ENCODE peak calls at places on chromosomes 6 and 20, in seven cellular contexts. S is IMR-90, N is fibroblast of lung, D is neuronal stem cell, T is astrocyte, F is mesendoderm, C is neural progenitor cell. O is an unnamed sample.
A peak's percentile ranks its signal among the peaks of the same experiment; 100 is the strongest.

GRCh38 chr20:329851-330232 is 4.5 kb downstream of the SOX12 start:
- DNase-seq in S (no peak), N (no peak), D (no peak), T (no peak), F (no peak), C (no peak), O (no peak)

GRCh38 chr6:117840541-117840983 is 66.5 kb upstream of the SLC35F1 start:
- DNase-seq in S (peak; percentile 36), N (peak; percentile 45), D (peak; percentile 47), T (peak; percentile 72), F (peak; percentile 70), C (peak; percentile 70), O (no peak)

GRCh38 chr6:43770417-43771209 is 602 bp downstream of the VEGFA start:
- DNase-seq in S (peak; percentile 69), N (peak; percentile 69), D (peak; percentile 51), T (peak; percentile 35), F (peak; percentile 75), C (peak; percentile 79), O (peak; percentile 92)

GRCh38 chr20:2295886-2296544 is at the start of gene TGM3:
- DNase-seq in S (no peak), N (no peak), D (no peak), T (no peak), F (no peak), C (no peak), O (no peak)

GRCh38 chr6:56297022-56297995 is 49.9 kb upstream of the COL21A1 start:
- DNase-seq in S (no peak), N (peak; percentile 38), D (no peak), T (no peak), F (no peak), C (no peak), O (no peak)

GRCh38 chr20:63095718-63096654 is 89.2 kb upstream of the BHLHE23 start:
- DNase-seq in S (no peak), N (no peak), D (no peak), T (no peak), F (no peak), C (no peak), O (peak; percentile 46)

GRCh38 chr20:43911066-43911465 is 3.6 kb upstream of the TOX2 start:
- DNase-seq in S (peak; percentile 82), N (peak; percentile 80), D (no peak), T (peak; percentile 74), F (peak; percentile 48), C (no peak), O (no peak)

GRCh38 chr20:7926323-7926722 is 13.9 kb downstream of the HAO1 start:
- DNase-seq in S (no peak), N (no peak), D (no peak), T (no peak), F (no peak), C (no peak), O (no peak)

GRCh38 chr6:109456710-109457595 is 1.4 kb upstream of the MICAL1 start:
- DNase-seq in S (peak; percentile 31), N (peak; percentile 86), D (no peak), T (peak; percentile 49), F (no peak), C (no peak), O (no peak)

GRCh38 chr20:237479-237878 is 10.4 kb downstream of the DEFB129 start:
- DNase-seq in S (peak; percentile 5), N (no peak), D (no peak), T (no peak), F (no peak), C (no peak), O (no peak)

GRCh38 chr6:151044465-151045441 is 179.3 kb downstream of the MTHFD1L start:
- DNase-seq in S (peak; percentile 93), N (peak; percentile 93), D (no peak), T (peak; percentile 91), F (peak; percentile 72), C (peak; percentile 52), O (peak; percentile 94)

GRCh38 chr20:57922701-57923100 is 212.9 kb upstream of the PMEPA1 start:
- DNase-seq in S (no peak), N (no peak), D (no peak), T (no peak), F (no peak), C (no peak), O (no peak)

GRCh38 chr20:44357020-44357419 is 1.5 kb downstream of the HNF4A start:
- DNase-seq in S (no peak), N (no peak), D (no peak), T (no peak), F (peak; percentile 70), C (no peak), O (no peak)

GRCh38 chr6:10316327-10316726 is 98.5 kb downstream of the TFAP2A start:
- DNase-seq in S (peak; percentile 72), N (peak; percentile 22), D (no peak), T (peak; percentile 95), F (no peak), C (no peak), O (no peak)

GRCh38 chr20:48723308-48724264 is 104.2 kb downstream of the PREX1 start:
- DNase-seq in S (no peak), N (peak; percentile 80), D (no peak), T (no peak), F (no peak), C (no peak), O (peak; percentile 91)

GRCh38 chr20:45028424-45029136 is 62.3 kb downstream of the STK4 start:
- DNase-seq in S (no peak), N (no peak), D (no peak), T (no peak), F (no peak), C (no peak), O (no peak)

GRCh38 chr6:3247255-3248146 is 11.2 kb upstream of the PSMG4 start:
- DNase-seq in S (peak; percentile 97), N (peak; percentile 80), D (no peak), T (peak; percentile 97), F (peak; percentile 58), C (peak; percentile 50), O (peak; percentile 90)

GRCh38 chr6:17278289-17279061 is 2.7 kb upstream of the RBM24 start:
- DNase-seq in S (peak; percentile 64), N (peak; percentile 47), D (no peak), T (peak; percentile 74), F (no peak), C (no peak), O (no peak)

GRCh38 chr20:54229566-54229965 is 21.7 kb downstream of the PFDN4 start:
- DNase-seq in S (no peak), N (peak; percentile 28), D (no peak), T (no peak), F (no peak), C (no peak), O (no peak)

GRCh38 chr20:54223751-54224150 is 15.9 kb downstream of the PFDN4 start:
- DNase-seq in S (no peak), N (no peak), D (no peak), T (no peak), F (peak; percentile 79), C (peak; percentile 71), O (no peak)

GRCh38 chr20:54228841-54229240 is 21.0 kb downstream of the PFDN4 start:
- DNase-seq in S (peak; percentile 24), N (no peak), D (no peak), T (peak; percentile 52), F (no peak), C (no peak), O (no peak)

GRCh38 chr20:54227751-54228150 is 19.9 kb downstream of the PFDN4 start:
- DNase-seq in S (no peak), N (no peak), D (no peak), T (no peak), F (no peak), C (no peak), O (no peak)

GRCh38 chr20:54227241-54227640 is 19.4 kb downstream of the PFDN4 start:
- DNase-seq in S (no peak), N (no peak), D (no peak), T (no peak), F (no peak), C (no peak), O (no peak)
- H3K9ac ChIP-seq in S (no peak overlapping the region), N (no peak overlapping the region), D (no peak overlapping the region), T (no peak overlapping the region), F (no peak overlapping the region), C (no peak overlapping the region), O (no peak overlapping the region)

GRCh38 chr6:143774347-143774746 is 68.8 kb upstream of the LTV1 start:
- DNase-seq in S (no peak), N (peak; percentile 34), D (no peak), T (no peak), F (no peak), C (no peak), O (no peak)
- H3K27ac ChIP-seq in S (no peak overlapping the region), N (no peak overlapping the region), D (no peak overlapping the region), T (no peak overlapping the region), F (no peak overlapping the region), C (no peak overlapping the region), O (no peak overlapping the region)

DNA sequence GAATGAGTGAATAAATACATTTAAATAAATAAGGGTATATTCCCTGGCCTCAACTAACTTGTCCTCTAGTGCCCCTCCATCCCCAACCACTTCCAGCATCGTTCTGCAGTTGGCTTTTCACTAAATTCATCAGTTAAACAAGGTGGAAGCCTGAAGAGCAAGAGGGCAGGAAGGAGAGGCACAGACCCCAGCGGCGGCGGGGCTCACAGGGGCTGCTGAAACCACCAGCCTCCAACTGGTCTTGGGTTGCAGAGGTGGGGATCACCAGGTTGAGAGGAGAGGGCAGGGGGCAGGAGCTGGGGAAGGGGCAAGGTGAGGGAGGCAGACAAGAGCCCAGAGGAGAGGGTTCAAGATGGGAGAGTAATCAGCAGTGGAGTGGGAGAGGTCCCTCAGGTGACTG is 27.1 kb downstream of the KCNK5 start:
- DNase-seq in S (no peak), N (no peak), D (no peak), T (no peak), F (no peak), C (no peak), O (no peak)
- H3K4me1 ChIP-seq in S (no peaks in the 10 kb centered on the region), N (no peaks in the 10 kb centered on the region), D (no peaks in the 10 kb centered on the region), T (no peaks in the 10 kb centered on the region), F (peaks cover 34% of the 10 kb centered on the region), C (peaks cover 27% of the 10 kb centered on the region), O (peaks cover 46% of the 10 kb centered on the region)

GRCh38 chr6:133567656-133568055 is 321.3 kb upstream of the TCF21 start:
- DNase-seq in S (peak; percentile 76), N (no peak), D (no peak), T (no peak), F (no peak), C (no peak), O (no peak)

GRCh38 chr6:133571681-133572080 is 317.2 kb upstream of the TCF21 start:
- DNase-seq in S (no peak), N (no peak), D (no peak), T (no peak), F (no peak), C (no peak), O (no peak)

DNA sequence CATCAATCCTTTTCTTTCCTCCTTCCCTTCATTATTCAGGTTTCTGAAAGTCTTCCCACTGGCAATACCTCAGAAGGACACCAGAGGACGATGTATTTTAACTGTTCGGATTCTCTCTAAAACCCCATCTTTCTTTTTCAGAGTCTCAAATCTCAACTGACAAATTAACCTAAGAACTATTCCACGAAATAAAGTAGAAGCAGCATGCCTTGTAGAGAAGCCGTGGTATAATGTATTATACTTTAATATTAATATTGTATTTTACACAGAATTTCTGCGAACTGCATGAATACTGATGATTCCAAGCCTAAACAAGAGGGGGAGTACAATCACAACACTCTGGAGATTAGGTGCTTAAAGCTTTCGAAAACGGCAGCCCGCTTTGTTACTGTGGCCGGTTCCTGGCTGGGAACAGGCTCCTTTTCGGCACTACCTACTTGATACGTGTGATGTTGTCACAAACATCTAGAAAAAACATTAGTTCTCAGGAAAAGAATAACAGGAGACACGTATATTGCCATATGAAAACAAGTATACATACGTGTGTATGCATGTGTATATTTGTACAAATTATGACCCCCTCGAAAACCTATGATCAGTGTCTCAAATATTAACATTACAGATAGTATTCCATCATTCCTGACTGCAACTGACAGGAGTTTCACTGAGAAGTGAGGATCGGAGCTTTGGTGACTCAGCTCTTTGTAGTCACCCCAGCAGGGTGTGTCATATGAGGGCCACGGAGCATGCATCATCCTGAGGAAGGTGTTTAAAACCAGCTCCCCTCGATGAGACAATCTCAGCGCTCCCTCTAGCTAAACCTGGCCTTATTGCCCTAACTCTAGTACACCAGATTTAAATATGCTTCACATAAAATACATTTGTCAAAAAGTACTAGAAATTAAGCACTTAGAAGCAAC is 319.7 kb upstream of the TCF21 start:
- DNase-seq in S (peak; percentile 91), N (peak; percentile 88), D (no peak), T (peak; percentile 75), F (peak; percentile 89), C (peak; percentile 75), O (no peak)
- H3K9ac ChIP-seq in S (peak overlapping the region; percentile 89), N (peak overlapping the region; percentile 17), D (no peak overlapping the region), T (peak overlapping the region; percentile 84), F (no peak overlapping the region), C (no peak overlapping the region), O (peak overlapping the region; percentile 49)

O was measured in kidney.